ENCODE peak calls at places on chromosomes 7 and 10, in nine cellular contexts. G is KBM-7; M is A549; H is activated naive CD8-positive, alpha-beta T cell treated with anti-CD3 and anti-CD28 coated beads for 36 hours; N is ACHN; V is GM06990; I is NCI-H2029 treated with DMSO at 0.1 percent for 48 hours; C is left kidney; B is nucleus accumbens. A is an unnamed sample.

GRCh38 chr7:148916186-148916585 is 32.1 kb upstream of the EZH2 start:
- DNase-seq in C (peak), G (no peak), H (no peak), N (no peak), M (no peak), B (no peak), I (no peak), V (no peak), A (no peak)

GRCh38 chr10:26725837-26726727 is 28.6 kb downstream of the PDSS1 start:
- DNase-seq in N (peak), B (peak), C (peak), I (no peak), H (peak), G (peak), V (no peak), M (peak), A (peak)

GRCh38 chr7:8190121-8190895 is 71.7 kb downstream of the ICA1 start:
- DNase-seq in V (peak), I (peak), G (peak), M (no peak), N (peak), H (peak), B (peak), C (peak), A (peak)

GRCh38 chr10:95474228-95475002 is 86.8 kb downstream of the SORBS1 start:
- DNase-seq in C (peak), I (peak), B (no peak), G (no peak), N (no peak), V (no peak), M (no peak), H (no peak), A (no peak)

GRCh38 chr7:28349637-28350036 is 62.7 kb upstream of the CREB5 start:
- DNase-seq in I (peak), N (no peak), G (no peak), C (no peak), V (no peak), M (peak), H (no peak), B (no peak), A (no peak)

GRCh38 chr7:129238546-129238945 is 13.7 kb downstream of the AHCYL2 start:
- DNase-seq in M (no peak), N (no peak), B (no peak), C (peak), H (no peak), I (no peak), V (no peak), G (no peak), A (no peak)

GRCh38 chr7:127252380-127252718 is 392 bp downstream of the GRM8 start:
- DNase-seq in B (no peak), V (no peak), C (peak), I (no peak), N (no peak), M (no peak), H (no peak), G (no peak), A (no peak)

GRCh38 chr10:43039629-43040481 is 37.0 kb upstream of the RET start:
- DNase-seq in I (no peak), M (no peak), G (no peak), H (no peak), C (no peak), B (no peak), N (no peak), V (no peak), A (no peak)

GRCh38 chr10:89471110-89471814 is 56.9 kb downstream of the IFIT5 start:
- DNase-seq in G (no peak), C (no peak), H (no peak), B (no peak), M (no peak), I (no peak), N (no peak), V (no peak), A (no peak)

GRCh38 chr10:49518982-49519578 is 19.8 kb downstream of the ERCC6 start:
- DNase-seq in N (peak), G (peak), V (no peak), H (peak), M (peak), I (peak), B (peak), C (peak), A (peak)

GRCh38 chr7:101402081-101402779 is 39.6 kb downstream of the COL26A1 start:
- DNase-seq in N (peak), C (peak), I (no peak), M (peak), V (no peak), H (no peak), G (no peak), B (no peak), A (no peak)

GRCh38 chr7:64775289-64775688 is 18.9 kb upstream of the ZNF138 start:
- DNase-seq in N (no peak), C (no peak), V (no peak), B (no peak), H (no peak), G (no peak), M (no peak), I (no peak), A (no peak)

GRCh38 chr7:964401-965231 is 10.1 kb upstream of the ADAP1 start:
- DNase-seq in B (peak), N (peak), G (peak), M (no peak), C (peak), H (no peak), V (no peak), I (no peak), A (no peak)

GRCh38 chr10:72104472-72105097 is 16.2 kb upstream of the SPOCK2 start:
- DNase-seq in G (no peak), I (no peak), V (no peak), H (no peak), M (no peak), B (no peak), N (no peak), C (no peak), A (no peak)

GRCh38 chr10:44385726-44386438 is 985 bp upstream of the CXCL12 start:
- DNase-seq in I (no peak), B (no peak), G (no peak), N (no peak), H (no peak), C (peak), M (no peak), V (peak), A (no peak)

GRCh38 chr10:10293431-10293830 is 724.2 kb upstream of the CELF2 start:
- DNase-seq in B (no peak), C (peak), I (no peak), G (no peak), V (no peak), M (no peak), N (no peak), H (no peak), A (no peak)

GRCh38 chr7:120185940-120186682 is 86.9 kb upstream of the KCND2 start:
- DNase-seq in B (no peak), M (no peak), I (no peak), H (no peak), C (no peak), V (no peak), N (no peak), G (no peak), A (no peak)

GRCh38 chr10:14673189-14673947 is 101.3 kb downstream of the FAM107B start:
- DNase-seq in C (no peak), M (no peak), G (peak), I (no peak), H (no peak), N (no peak), V (no peak), B (no peak), A (no peak)

GRCh38 chr10:92595505-92595904 is 2.6 kb downstream of the KIF11 start:
- DNase-seq in V (no peak), N (no peak), I (no peak), M (no peak), G (no peak), H (no peak), C (no peak), B (no peak), A (no peak)

GRCh38 chr7:93238748-93239147 is 6.6 kb downstream of the VPS50 start:
- DNase-seq in V (no peak), G (no peak), H (no peak), C (no peak), B (no peak), I (no peak), N (no peak), M (no peak), A (no peak)

GRCh38 chr10:129775681-129776080 is 188.4 kb downstream of the EBF3 start:
- DNase-seq in M (no peak), G (no peak), C (no peak), I (no peak), V (no peak), B (no peak), N (no peak), H (no peak), A (no peak)

GRCh38 chr10:127195571-127196226 is 692 bp downstream of the INSYN2A start:
- DNase-seq in G (no peak), I (no peak), M (no peak), H (no peak), C (peak), B (no peak), V (no peak), N (peak), A (no peak)

GRCh38 chr10:79904671-79905321 is 44.1 kb downstream of the SFTPD start:
- DNase-seq in I (peak), M (no peak), H (peak), C (peak), N (peak), B (peak), G (peak), V (peak), A (no peak)

GRCh38 chr7:130909161-130909836 is 175.3 kb upstream of the KLF14 start:
- DNase-seq in B (no peak), M (no peak), C (no peak), H (no peak), I (no peak), N (no peak), V (no peak), G (no peak), A (no peak)

GRCh38 chr10:22805304-22805703 is 90.9 kb upstream of the PIP4K2A start:
- DNase-seq in I (peak), G (no peak), B (peak), H (no peak), V (no peak), M (no peak), N (peak), C (peak), A (peak)

GRCh38 chr10:76126607-76127190 is 695.3 kb downstream of the LRMDA start:
- DNase-seq in M (no peak), H (no peak), B (no peak), G (no peak), I (no peak), N (no peak), C (no peak), V (no peak), A (no peak)

GRCh38 chr7:129947701-129948100 is 5.1 kb downstream of the UBE2H start:
- DNase-seq in V (no peak), G (no peak), H (no peak), C (no peak), M (no peak), B (no peak), I (no peak), N (peak), A (no peak)

GRCh38 chr7:87075671-87076404 is 16.4 kb upstream of the ELAPOR2 start:
- DNase-seq in V (peak), G (no peak), B (no peak), M (no peak), N (no peak), C (no peak), H (no peak), I (no peak), A (no peak)

GRCh38 chr10:101888251-101888949 is 44.8 kb upstream of the KCNIP2 start:
- DNase-seq in V (no peak), B (no peak), H (no peak), G (no peak), M (no peak), C (no peak), I (no peak), N (no peak), A (no peak)

GRCh38 chr10:133079836-133080682 is 7.7 kb upstream of the ADGRA1 start:
- DNase-seq in M (no peak), G (no peak), C (peak), I (no peak), N (peak), H (no peak), V (no peak), B (no peak), A (no peak)

GRCh38 chr7:96169439-96169838 is 152.5 kb downstream of the SLC25A13 start:
- DNase-seq in V (no peak), N (no peak), I (no peak), C (peak), B (no peak), M (no peak), H (no peak), G (no peak), A (no peak)

GRCh38 chr10:3239066-3239919 is 66.7 kb upstream of the PITRM1 start:
- DNase-seq in G (peak), M (peak), N (peak), V (peak), C (peak), H (peak), B (peak), I (no peak), A (no peak)

GRCh38 chr7:154881046-154881445 is 121.9 kb downstream of the PAXIP1 start:
- DNase-seq in H (no peak), M (no peak), G (no peak), I (no peak), B (no peak), C (no peak), V (no peak), N (no peak), A (no peak)

GRCh38 chr7:121890833-121891232 is 17.9 kb downstream of the PTPRZ1 start:
- DNase-seq in M (no peak), I (no peak), B (no peak), H (no peak), C (no peak), V (no peak), N (no peak), G (no peak), A (no peak)

GRCh38 chr10:14468022-14468421 is 137.3 kb upstream of the FRMD4A start:
- DNase-seq in G (no peak), I (no peak), H (no peak), B (no peak), N (peak), C (peak), V (no peak), M (no peak), A (no peak)

GRCh38 chr10:128178319-128178937 is 52.2 kb upstream of the MKI67 start:
- DNase-seq in B (no peak), G (peak), I (no peak), V (peak), C (peak), N (peak), H (peak), M (peak), A (no peak)

GRCh38 chr10:128077155-128077875 is 48.9 kb downstream of the MKI67 start:
- DNase-seq in H (no peak), I (no peak), M (no peak), B (no peak), G (no peak), N (no peak), V (no peak), C (no peak), A (no peak)